ENCODE peak calls at places on chromosomes 5 and 9, in five cellular contexts. D is body of pancreas, M is cardiac fibroblast, I is tibial artery, U is testis. P is an unnamed sample.

GRCh38 chr5:39648539-39649200 is 223.9 kb upstream of the DAB2 start:
- DNase-seq in D (peak), I (no peak), U (no peak), M (peak), P (no peak)

GRCh38 chr5:142586552-142586951 is 99.3 kb downstream of the FGF1 start:
- DNase-seq in U (no peak), I (no peak), D (no peak), M (no peak), P (no peak)

GRCh38 chr5:142013734-142014495 is 1.1 kb upstream of the GNPDA1 start:
- DNase-seq in D (peak), I (peak), U (peak), M (peak), P (peak)

GRCh38 chr5:61330879-61331406 is 1.1 kb upstream of the ZSWIM6 start:
- DNase-seq in I (peak), M (peak), D (peak), U (peak), P (peak)

GRCh38 chr5:13478831-13479465 is 465.5 kb downstream of the DNAH5 start:
- DNase-seq in I (no peak), M (peak), D (peak), U (peak), P (peak)

GRCh38 chr9:135757356-135757755 is 55.4 kb downstream of the KCNT1 start:
- DNase-seq in U (no peak), D (no peak), I (no peak), M (no peak), P (no peak)

GRCh38 chr5:90747693-90748092 is 189.1 kb downstream of the ADGRV1 start:
- DNase-seq in D (no peak), U (no peak), I (no peak), M (no peak), P (no peak)

GRCh38 chr9:137417161-137418021 is 5.6 kb downstream of the EXD3 start:
- DNase-seq in D (no peak), I (no peak), U (no peak), M (no peak), P (no peak)

GRCh38 chr5:17248999-17249634 is 31.7 kb downstream of the BASP1 start:
- DNase-seq in M (peak), I (peak), D (peak), U (no peak), P (no peak)

GRCh38 chr9:68981825-68982224 is 32.1 kb downstream of the PRKACG start:
- DNase-seq in D (no peak), M (no peak), I (no peak), U (no peak), P (no peak)

GRCh38 chr9:6590329-6590728 is 55.2 kb downstream of the GLDC start:
- DNase-seq in D (no peak), I (no peak), U (no peak), M (no peak), P (no peak)

GRCh38 chr9:70778568-70778967 is 342.9 kb downstream of the TRPM3 start:
- DNase-seq in U (no peak), M (no peak), D (no peak), I (no peak), P (no peak)

GRCh38 chr9:22214497-22215031 is 205.5 kb upstream of the CDKN2B start:
- DNase-seq in U (no peak), D (peak), M (peak), I (no peak), P (no peak)
- TF ChIP-seq CTCF in U (no peak), D (no peak), M (no peak), I (no peak), P (no peak)

DNA sequence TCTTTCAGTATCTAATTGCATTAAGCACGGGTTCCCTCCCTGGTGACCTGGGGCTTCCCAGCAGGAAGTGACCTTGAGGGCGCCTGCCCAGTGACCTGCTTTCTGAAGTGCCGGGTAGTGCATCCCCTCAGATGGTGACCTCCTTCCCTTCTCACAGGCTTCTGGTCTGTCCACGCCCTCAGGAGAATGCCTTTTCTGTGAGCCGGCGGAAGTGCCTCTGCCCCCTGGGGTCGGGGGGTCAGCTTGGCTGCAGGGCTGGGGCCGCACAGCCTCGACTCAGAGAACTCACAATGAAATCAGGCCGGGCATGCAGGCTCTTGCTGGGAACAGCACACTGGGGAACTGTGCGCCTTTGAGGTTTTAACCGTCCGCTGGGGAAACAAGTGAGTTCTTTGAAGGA is 124.5 kb upstream of the PHYKPL start:
- DNase-seq in I (no peak), D (peak), U (no peak), M (no peak), P (no peak)
- H3K4me3 ChIP-seq in I (no peak), D (no peak), U (no peak), M (no peak), P (no peak)

DNA sequence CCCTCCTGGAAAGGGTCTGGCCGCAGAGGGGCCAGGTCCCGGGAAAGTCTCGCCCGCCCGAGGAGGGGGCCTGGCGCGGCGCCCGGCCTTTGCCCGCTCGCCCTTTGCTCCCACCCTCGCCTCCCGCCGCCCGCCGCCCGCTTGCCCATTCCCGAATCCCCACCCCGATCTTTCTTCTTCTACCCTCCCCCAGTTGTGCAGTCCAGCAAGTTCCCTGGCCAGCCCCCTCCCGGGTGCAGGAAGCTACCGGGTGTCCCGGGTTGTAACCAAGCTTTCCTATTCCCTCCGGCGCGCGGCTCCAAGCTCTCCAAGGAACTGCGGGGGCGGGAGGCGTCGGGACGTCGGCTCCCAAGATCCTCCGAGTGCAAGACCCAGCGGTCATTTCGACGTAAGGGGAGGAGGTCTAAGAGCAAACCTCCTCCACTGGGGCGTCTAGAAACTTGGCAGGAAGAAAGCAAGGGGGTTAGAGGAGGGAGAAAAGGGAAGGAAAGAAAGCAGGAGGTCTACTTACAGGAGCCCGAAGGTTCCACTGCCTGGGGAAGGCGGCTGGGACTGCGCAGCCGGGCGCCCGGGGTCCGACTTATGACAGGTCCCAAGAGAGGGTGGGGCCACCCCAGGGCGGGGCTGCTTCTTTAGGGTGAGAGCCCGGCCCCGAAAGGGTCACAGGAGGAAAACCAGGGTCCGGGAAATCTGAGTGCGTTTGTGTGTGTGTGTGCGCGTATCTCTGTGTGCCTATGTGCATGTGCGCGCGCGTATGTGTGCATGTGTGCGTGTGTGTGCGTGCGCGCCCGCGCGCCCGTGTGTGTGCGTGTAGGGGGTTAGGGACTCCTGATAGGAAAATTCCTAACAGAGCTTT is at the start of gene PTGR1:
- DNase-seq in D (peak), M (peak), I (peak), U (peak), P (peak)
- TF ChIP-seq CTCF in D (no peak), M (no peak), I (no peak), U (no peak), P (no peak)

GRCh38 chr5:73450672-73451217 is 2.2 kb upstream of the FOXD1 start:
- DNase-seq in U (no peak), M (peak), I (no peak), D (no peak), P (no peak)
- H3K4me3 ChIP-seq in U (peak), M (peak), I (peak), D (no peak), P (peak)

DNA sequence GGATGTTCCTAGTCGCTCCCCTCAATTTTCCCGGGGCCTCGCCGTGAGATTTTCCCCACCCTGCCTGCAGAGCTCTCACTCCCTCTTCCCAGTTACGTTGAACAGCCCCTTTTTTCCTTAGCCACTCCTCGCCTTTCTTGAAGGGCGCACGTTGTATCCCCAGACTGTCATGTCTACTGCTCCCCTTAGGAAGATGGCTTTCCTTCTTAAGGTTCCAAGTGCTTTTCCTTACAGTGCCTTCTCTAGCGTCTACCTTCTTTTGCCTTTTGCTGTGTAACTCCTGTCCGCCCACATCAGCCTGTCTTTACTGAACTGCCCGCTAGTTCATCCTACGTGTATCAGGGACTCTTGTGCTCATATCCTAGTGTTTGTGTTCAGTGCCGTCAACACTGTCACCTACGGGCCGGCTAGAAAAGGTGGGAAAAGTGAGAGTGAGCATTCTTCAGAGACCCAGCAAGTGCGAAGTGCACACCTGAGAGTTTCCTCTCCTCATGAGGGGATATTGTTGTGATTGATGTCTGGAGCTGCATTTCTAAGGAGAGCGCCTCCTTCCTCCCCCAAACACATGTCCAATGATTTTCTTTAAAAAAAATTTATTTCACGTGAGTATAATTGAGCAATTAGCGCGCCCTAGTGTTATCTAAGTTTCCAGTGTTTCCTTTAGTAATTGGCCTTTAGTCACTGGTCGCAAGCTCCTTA is 764 bp downstream of the CAMLG start:
- DNase-seq in U (peak), M (peak), I (no peak), D (peak), P (peak)
- TF ChIP-seq CTCF in U (no peak), M (peak), I (no peak), D (peak), P (no peak)

GRCh38 chr9:649128-650074 is 192.1 kb upstream of the DMRT1 start:
- DNase-seq in M (no peak), I (no peak), U (no peak), D (no peak), P (no peak)
- H3K4me3 ChIP-seq in M (no peak), I (peak), U (no peak), D (no peak), P (no peak)

GRCh38 chr9:71814226-71814625 is 45.9 kb upstream of the CEMIP2 start:
- DNase-seq in M (peak), I (no peak), U (no peak), D (peak), P (no peak)

GRCh38 chr9:71814805-71815204 is 46.5 kb upstream of the CEMIP2 start:
- DNase-seq in U (peak), D (no peak), I (no peak), M (peak), P (no peak)

GRCh38 chr9:71806916-71807315 is 38.6 kb upstream of the CEMIP2 start:
- DNase-seq in M (peak), U (peak), D (peak), I (peak), P (peak)

GRCh38 chr9:71816782-71817549 is 48.7 kb upstream of the CEMIP2 start:
- DNase-seq in D (no peak), M (no peak), U (no peak), I (no peak), P (no peak)

DNA sequence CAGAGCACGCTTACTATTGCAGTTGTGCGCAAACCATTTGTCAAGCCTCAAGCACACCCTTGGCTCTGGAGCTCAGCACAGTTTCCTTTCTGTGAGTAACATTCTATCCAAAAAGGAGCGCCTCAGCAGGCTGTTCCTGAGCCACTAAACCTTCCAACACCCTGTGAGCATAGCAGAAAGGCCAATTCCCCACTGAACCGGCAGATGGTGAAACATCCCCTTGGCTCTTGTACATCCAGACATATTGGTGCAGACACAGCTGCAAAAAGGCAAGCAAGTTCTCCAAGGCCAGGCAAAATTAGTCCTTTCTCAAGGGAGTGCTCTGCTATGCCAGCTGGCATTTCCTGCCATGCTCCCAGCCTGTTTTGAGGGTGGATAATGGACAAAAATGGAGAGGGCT is 44.1 kb upstream of the CEMIP2 start:
- DNase-seq in I (peak), D (peak), M (peak), U (peak), P (no peak)
- TF ChIP-seq CTCF in I (peak), D (no peak), M (peak), U (no peak), P (peak)

DNA sequence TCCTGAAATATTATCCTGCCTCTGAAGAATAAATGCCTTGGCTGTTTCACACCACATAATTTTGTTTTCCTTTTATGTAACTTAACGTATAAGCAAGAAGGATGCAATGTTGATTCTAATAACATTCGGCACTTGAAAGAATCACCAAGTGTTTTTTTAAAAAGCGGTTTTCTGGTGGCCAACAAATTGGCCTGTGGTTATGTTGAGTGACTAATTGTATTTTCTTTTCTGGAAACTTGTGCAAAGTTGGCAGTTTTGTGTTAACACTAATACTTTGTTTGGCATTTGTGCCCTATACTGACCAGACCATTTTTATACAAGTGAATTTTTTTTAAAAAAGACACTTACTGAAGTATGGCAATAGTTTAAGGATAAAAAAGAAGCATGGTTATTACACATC is 452.7 kb downstream of the BNC2 start:
- DNase-seq in D (no peak), M (peak), U (no peak), I (no peak), P (no peak)
- H3K4me3 ChIP-seq in D (no peak), M (no peak), U (no peak), I (no peak), P (no peak)

DNA sequence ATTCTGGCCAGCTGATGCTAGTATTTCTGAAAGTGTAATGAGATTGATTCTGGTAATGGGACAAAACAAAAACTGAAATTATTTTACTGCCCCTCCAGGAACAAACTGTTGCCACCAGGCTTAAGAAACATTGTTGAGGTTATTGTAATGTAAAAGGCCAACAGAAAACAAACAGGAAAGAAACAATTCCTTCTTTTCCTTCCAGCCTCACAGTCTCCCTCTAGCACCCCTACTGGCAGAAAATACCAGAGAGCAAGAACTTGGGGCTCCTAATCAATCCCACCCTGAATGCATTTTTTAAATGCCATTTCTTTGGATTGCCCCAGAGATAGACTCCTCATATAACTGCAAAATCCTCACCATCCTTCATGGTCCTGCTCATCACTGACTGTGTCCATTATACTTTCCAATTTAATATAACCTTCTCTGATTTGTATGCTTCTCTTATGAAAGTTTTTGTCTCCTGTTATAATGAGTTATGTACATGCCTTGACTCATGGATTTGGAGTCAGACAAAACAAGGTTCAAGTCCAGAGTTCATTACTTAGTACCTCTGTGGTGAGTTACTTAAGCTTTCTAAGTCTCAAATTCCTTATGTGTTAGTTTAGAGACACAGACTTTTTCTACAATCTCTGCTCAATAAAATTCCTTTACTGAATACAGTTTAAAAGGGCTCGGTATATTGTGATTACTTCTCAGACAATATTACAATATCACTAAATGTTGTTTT is 157.9 kb upstream of the FBN2 start:
- DNase-seq in I (no peak), D (no peak), U (no peak), M (peak), P (no peak)
- TF ChIP-seq CTCF in I (no peak), D (no peak), U (no peak), M (peak), P (peak)

GRCh38 chr9:129557192-129558036 is 63.5 kb downstream of the C9orf50 start:
- DNase-seq in D (peak), I (no peak), U (no peak), M (no peak), P (peak)
- H3K4me3 ChIP-seq in D (no peak), I (no peak), U (no peak), M (no peak), P (peak)

P was measured in WERI-Rb-1.